ENCODE peak calls at places on chromosomes 12 and 14, in five cellular contexts. J, E, S, H and X are unnamed samples.

GRCh38 chr12:108305520-108305919 is 33.6 kb downstream of the CMKLR1 start:
- DNase-seq in E (peak), H (no peak), S (no peak), J (no peak), X (no peak)

GRCh38 chr12:104751594-104751993 is 206.5 kb downstream of the SLC41A2 start:
- DNase-seq in H (no peak), S (no peak), E (no peak), J (no peak), X (no peak)

GRCh38 chr12:79661629-79662028 is 29.1 kb downstream of the PAWR start:
- DNase-seq in J (no peak), S (no peak), H (no peak), E (no peak), X (no peak)

GRCh38 chr12:47273191-47273626 is 193.4 kb upstream of the AMIGO2 start:
- DNase-seq in E (no peak), S (no peak), J (no peak), H (no peak), X (no peak)

GRCh38 chr12:111781085-111781658 is 14.4 kb downstream of the ALDH2 start:
- DNase-seq in S (no peak), J (no peak), H (no peak), E (no peak), X (no peak)

GRCh38 chr12:6662906-6663742 is at the start of gene ING4:
- DNase-seq in H (peak), E (peak), J (peak), S (peak), X (peak)

GRCh38 chr12:45674583-45674982 is 54.9 kb upstream of the ARID2 start:
- DNase-seq in H (peak), J (no peak), S (no peak), E (no peak), X (no peak)

GRCh38 chr12:45299132-45299692 is 83.3 kb downstream of the ANO6 start:
- DNase-seq in H (peak), S (no peak), J (no peak), E (no peak), X (no peak)

GRCh38 chr14:92040431-92041040 is 677 bp upstream of the TRIP11 start:
- DNase-seq in E (peak), S (no peak), H (peak), J (no peak), X (peak)

GRCh38 chr12:66441905-66442559 is 139.7 kb downstream of the HELB start:
- DNase-seq in E (no peak), S (no peak), H (peak), J (no peak), X (no peak)

GRCh38 chr14:60643443-60644402 is 5.6 kb downstream of the SIX1 start:
- DNase-seq in S (no peak), J (peak), E (no peak), H (no peak), X (no peak)

GRCh38 chr12:126312457-126312856 is 1247.2 kb downstream of the AACS start:
- DNase-seq in H (no peak), E (no peak), J (no peak), S (no peak), X (no peak)

GRCh38 chr14:59055439-59056045 is 132.9 kb upstream of the DAAM1 start:
- DNase-seq in E (peak), H (peak), J (peak), S (peak), X (peak)

GRCh38 chr12:57772429-57773322 is at the start of gene EEF1AKMT3:
- DNase-seq in H (peak), E (peak), J (peak), S (no peak), X (peak)

GRCh38 chr14:39083127-39083526 is 19.9 kb downstream of the SEC23A start:
- DNase-seq in H (no peak), E (no peak), J (no peak), S (no peak), X (no peak)

GRCh38 chr12:122282066-122282465 is 15.8 kb upstream of the VPS33A start:
- DNase-seq in S (no peak), H (no peak), E (no peak), J (no peak), X (no peak)

GRCh38 chr12:130041983-130042812 is 120.1 kb upstream of the FZD10 start:
- DNase-seq in E (peak), J (peak), S (peak), H (peak), X (peak)

GRCh38 chr12:17976202-17976601 is 113.8 kb downstream of the RERGL start:
- DNase-seq in H (peak), S (peak), J (peak), E (peak), X (no peak)

GRCh38 chr12:79058342-79058741 is 193.8 kb downstream of the SYT1 start:
- DNase-seq in S (no peak), E (no peak), J (no peak), H (no peak), X (no peak)

GRCh38 chr14:56996721-56997399 is 186.6 kb upstream of the OTX2 start:
- DNase-seq in J (no peak), E (no peak), H (no peak), S (no peak), X (no peak)

GRCh38 chr14:99256483-99256874 is 15.5 kb downstream of the BCL11B start:
- DNase-seq in H (no peak), J (no peak), E (no peak), S (no peak), X (no peak)

GRCh38 chr14:54625158-54625557 is 58.2 kb downstream of the SAMD4A start:
- DNase-seq in J (no peak), E (no peak), S (no peak), H (no peak), X (no peak)

GRCh38 chr14:54261283-54261682 is 135.5 kb upstream of the CDKN3 start:
- DNase-seq in H (peak), S (no peak), E (peak), J (no peak), X (no peak)

GRCh38 chr12:54126696-54127537 is 61.9 kb downstream of the SMUG1 start:
- DNase-seq in S (no peak), H (peak), E (no peak), J (peak), X (no peak)

GRCh38 chr12:124026755-124027745 is 54.0 kb downstream of the ZNF664 start:
- DNase-seq in H (no peak), E (no peak), S (no peak), J (no peak), X (no peak)